ENCODE peak calls at places on chromosomes 6 and 20, in five cellular contexts. R, B, N, W and U are unnamed samples.

GRCh38 chr6:12593720-12594540 is 122.6 kb upstream of the PHACTR1 start:
- DNase-seq in R (no peak), B (no peak), N (no peak), W (no peak), U (no peak)

GRCh38 chr6:24440897-24441598 is 38.3 kb downstream of the MRS2 start:
- DNase-seq in R (no peak), B (no peak), N (no peak), W (peak; percentile 26), U (no peak)

GRCh38 chr6:29995346-29995777 is 53.0 kb downstream of the HLA-A start:
- DNase-seq in R (no peak), B (peak; percentile 75), N (no peak), W (no peak), U (no peak)

GRCh38 chr6:97394160-97394748 is 111.2 kb upstream of the MMS22L start:
- DNase-seq in R (peak; percentile 72), B (peak; percentile 61), N (no peak), W (peak; percentile 57), U (peak; percentile 15)

GRCh38 chr6:52893803-52894202 is 15.7 kb downstream of the GSTA3 start:
- DNase-seq in R (no peak), B (no peak), N (no peak), W (no peak), U (no peak)

GRCh38 chr6:111606620-111607115 is 990 bp upstream of the TRAF3IP2 start:
- DNase-seq in R (no peak), B (peak; percentile 39), N (peak; percentile 84), W (no peak), U (no peak)

GRCh38 chr20:10596726-10597125 is 77.1 kb downstream of the JAG1 start:
- DNase-seq in R (no peak), B (peak; percentile 85), N (no peak), W (no peak), U (no peak)

GRCh38 chr20:8777866-8778265 is 291.0 kb upstream of the PLCB4 start:
- DNase-seq in R (no peak), B (peak; percentile 28), N (no peak), W (no peak), U (no peak)

GRCh38 chr20:25178563-25179438 is 16.7 kb upstream of the ENTPD6 start:
- DNase-seq in R (peak; percentile 70), B (peak; percentile 94), N (no peak), W (peak; percentile 55), U (peak; percentile 96)

GRCh38 chr6:109166643-109167042 is 71.3 kb downstream of the CEP57L1 start:
- DNase-seq in R (no peak), B (no peak), N (no peak), W (no peak), U (no peak)

GRCh38 chr20:884983-885952 is 30.9 kb downstream of the ANGPT4 start:
- DNase-seq in R (peak; percentile 90), B (peak; percentile 50), N (peak; percentile 81), W (no peak), U (no peak)

GRCh38 chr6:7673063-7673536 is 52.8 kb upstream of the BMP6 start:
- DNase-seq in R (peak; percentile 79), B (peak; percentile 89), N (peak; percentile 93), W (peak; percentile 46), U (no peak)

GRCh38 chr20:63873477-63873971 is 8.5 kb downstream of the TPD52L2 start:
- DNase-seq in R (no peak), B (peak; percentile 78), N (no peak), W (no peak), U (no peak)

GRCh38 chr20:23358563-23358906 is 3.4 kb upstream of the GZF1 start:
- DNase-seq in R (no peak), B (no peak), N (no peak), W (no peak), U (no peak)

GRCh38 chr6:158611600-158612041 is 32.9 kb downstream of the DYNLT1 start:
- DNase-seq in R (peak; percentile 75), B (no peak), N (no peak), W (no peak), U (no peak)

GRCh38 chr6:45206793-45207492 is 121.2 kb upstream of the RUNX2 start:
- DNase-seq in R (no peak), B (no peak), N (no peak), W (no peak), U (no peak)

GRCh38 chr6:150527100-150527499 is 72.6 kb upstream of the PLEKHG1 start:
- DNase-seq in R (no peak), B (peak; percentile 47), N (no peak), W (no peak), U (no peak)

GRCh38 chr6:163820745-163821456 is 406.4 kb downstream of the QKI start:
- DNase-seq in R (no peak), B (no peak), N (peak; percentile 32), W (no peak), U (no peak)

GRCh38 chr6:90940812-90941481 is 354.1 kb upstream of the MAP3K7 start:
- DNase-seq in R (peak; percentile 32), B (peak; percentile 2), N (no peak), W (peak; percentile 45), U (no peak)

GRCh38 chr20:41050361-41051019 is 21.9 kb downstream of the TOP1 start:
- DNase-seq in R (no peak), B (peak; percentile 64), N (no peak), W (no peak), U (no peak)

GRCh38 chr6:127518212-127518709 is 874 bp downstream of the MTCL3 start:
- DNase-seq in R (peak; percentile 13), B (no peak), N (no peak), W (no peak), U (no peak)

GRCh38 chr6:36443498-36443844 is 671 bp downstream of the KCTD20 start:
- DNase-seq in R (no peak), B (peak; percentile 51), N (no peak), W (no peak), U (no peak)

GRCh38 chr6:12546659-12546987 is 169.9 kb upstream of the PHACTR1 start:
- DNase-seq in R (no peak), B (no peak), N (no peak), W (no peak), U (no peak)

GRCh38 chr6:39425346-39426056 is 103.0 kb upstream of the KCNK16 start:
- DNase-seq in R (no peak), B (no peak), N (no peak), W (no peak), U (no peak)

GRCh38 chr6:72328775-72329174 is 293.1 kb upstream of the KCNQ5 start:
- DNase-seq in R (no peak), B (peak; percentile 34), N (no peak), W (no peak), U (no peak)

GRCh38 chr6:148288566-148288965 is 54.1 kb upstream of the SASH1 start:
- DNase-seq in R (no peak), B (no peak), N (no peak), W (no peak), U (no peak)

GRCh38 chr6:10177703-10178102 is 237.2 kb downstream of the TFAP2A start:
- DNase-seq in R (no peak), B (no peak), N (no peak), W (no peak), U (peak; percentile 43)

GRCh38 chr20:13814672-13815071 is 29.8 kb downstream of the NDUFAF5 start:
- DNase-seq in R (no peak), B (no peak), N (no peak), W (no peak), U (no peak)

GRCh38 chr20:59051666-59052065 is 9.1 kb upstream of the PRELID3B start:
- DNase-seq in R (no peak), B (no peak), N (no peak), W (no peak), U (no peak)

GRCh38 chr6:161228096-161228495 is 45.8 kb downstream of the AGPAT4 start:
- DNase-seq in R (no peak), B (no peak), N (no peak), W (no peak), U (no peak)